ENCODE peak calls at places on chromosomes 13 and 19, in four cellular contexts. L is HEK293T, M is GM12878, O is HepG2. P is an unnamed sample.

GRCh38 chr13:51997641-51998330 is 13.5 kb downstream of the ATP7B start:
- DNase-seq in L (peak; percentile 51), M (no peak), O (peak; percentile 90), P (no peak)

GRCh38 chr19:2618611-2619010 is 83.9 kb downstream of the GNG7 start:
- DNase-seq in O (no peak), L (no peak), M (no peak), P (no peak)

GRCh38 chr13:106114981-106115554 is 420.4 kb downstream of the EFNB2 start:
- DNase-seq in M (no peak), L (no peak), O (no peak), P (no peak)

GRCh38 chr13:28463481-28463880 is 31.4 kb downstream of the FLT1 start:
- DNase-seq in M (no peak), L (no peak), O (no peak), P (no peak)

GRCh38 chr13:38264363-38265134 is 85.1 kb upstream of the UFM1 start:
- DNase-seq in L (no peak), M (no peak), O (no peak), P (no peak)

GRCh38 chr13:71316964-71317363 is 550.0 kb downstream of the DACH1 start:
- DNase-seq in O (no peak), M (no peak), L (no peak), P (no peak)

GRCh38 chr13:84607614-84608013 is 725.3 kb upstream of the SLITRK1 start:
- DNase-seq in L (no peak), O (no peak), M (no peak), P (no peak)

GRCh38 chr13:50085063-50085462 is 69.8 kb downstream of the KCNRG start:
- DNase-seq in O (peak; percentile 20), M (no peak), L (peak; percentile 13), P (no peak)

GRCh38 chr13:79309690-79310089 is 96.4 kb downstream of the RBM26 start:
- DNase-seq in O (no peak), M (no peak), L (no peak), P (no peak)

GRCh38 chr13:57631607-57632275 is at the start of gene PCDH17:
- DNase-seq in O (no peak), M (no peak), L (peak; percentile 19), P (no peak)

GRCh38 chr13:113428871-113429607 is 24.2 kb downstream of the ADPRHL1 start:
- DNase-seq in M (no peak), L (no peak), O (no peak), P (no peak)

GRCh38 chr19:21028969-21029268 is 8.5 kb downstream of the ZNF430 start:
- DNase-seq in O (no peak), M (no peak), L (no peak), P (no peak)

GRCh38 chr13:71118779-71119364 is 748.1 kb downstream of the DACH1 start:
- DNase-seq in M (no peak), O (no peak), L (no peak), P (no peak)

GRCh38 chr13:25625361-25625760 is 253.6 kb downstream of the ATP8A2 start:
- DNase-seq in M (no peak), L (no peak), O (no peak), P (no peak)

GRCh38 chr19:15836345-15836594 is 20.8 kb upstream of the OR10H1 start:
- DNase-seq in L (no peak), O (no peak), M (no peak), P (no peak)

GRCh38 chr19:7067716-7068115 is 1.8 kb upstream of the ZNF557 start:
- DNase-seq in O (no peak), L (no peak), M (no peak), P (no peak)

GRCh38 chr13:60411983-60412382 is 15.0 kb downstream of the TDRD3 start:
- DNase-seq in M (no peak), O (no peak), L (no peak), P (no peak)

GRCh38 chr13:19283836-19284235 is 102.2 kb upstream of the TUBA3C start:
- DNase-seq in M (no peak), L (no peak), O (no peak), P (no peak)

GRCh38 chr19:15248648-15249559 is 16.7 kb upstream of the EPHX3 start:
- DNase-seq in M (no peak), O (no peak), L (no peak), P (no peak)

GRCh38 chr19:5445071-5445470 is 10.1 kb upstream of the ZNRF4 start:
- DNase-seq in L (no peak), M (no peak), O (no peak), P (no peak)

GRCh38 chr13:32001392-32001768 is 30.2 kb upstream of the FRY start:
- DNase-seq in L (peak; percentile 48), O (peak; percentile 71), M (no peak), P (peak; percentile 10)

GRCh38 chr19:51271015-51271600 is 20.2 kb downstream of the SIGLECL1 start:
- DNase-seq in O (no peak), L (no peak), M (no peak), P (peak; percentile 28)

GRCh38 chr13:113493315-113493951 is 2.9 kb upstream of the DCUN1D2 start:
- DNase-seq in M (peak; percentile 16), L (peak; percentile 22), O (peak; percentile 90), P (no peak)

GRCh38 chr19:42199440-42200115 is 17.9 kb downstream of the DEDD2 start:
- DNase-seq in L (no peak), O (no peak), M (peak; percentile 68), P (peak; percentile 94)

GRCh38 chr13:20903164-20903475 is 574 bp upstream of the XPO4 start:
- DNase-seq in M (no peak), L (no peak), O (no peak), P (no peak)

GRCh38 chr19:6278740-6279619 is 795 bp downstream of the MLLT1 start:
- DNase-seq in O (no peak), L (no peak), M (no peak), P (peak; percentile 36)

GRCh38 chr13:19836472-19836871 is 27.0 kb downstream of the ZMYM5 start:
- DNase-seq in M (no peak), L (no peak), O (no peak), P (no peak)

GRCh38 chr19:53868091-53868891 is 608 bp downstream of the MYADM start:
- DNase-seq in O (peak; percentile 47), M (no peak), L (no peak), P (peak; percentile 58)

GRCh38 chr13:98142427-98143156 is at the start of gene FARP1:
- DNase-seq in L (peak; percentile 77), M (no peak), O (peak; percentile 62), P (peak; percentile 49)

GRCh38 chr13:98599502-98600328 is 22.8 kb upstream of the STK24 start:
- DNase-seq in L (no peak), O (peak; percentile 54), M (no peak), P (no peak)

GRCh38 chr19:41801031-41801430 is 4.6 kb downstream of the CEACAM3 start:
- DNase-seq in O (no peak), M (no peak), L (no peak), P (no peak)

GRCh38 chr19:30799854-30800755 is 427.9 kb downstream of the ZNF536 start:
- DNase-seq in L (peak; percentile 81), M (no peak), O (peak; percentile 3), P (peak; percentile 57)

GRCh38 chr19:56507446-56508281 is at the start of gene ZNF471:
- DNase-seq in O (no peak), L (peak; percentile 65), M (no peak), P (no peak)

GRCh38 chr19:7925171-7925837 is 631 bp downstream of the CTXN1 start:
- DNase-seq in M (no peak), L (peak; percentile 85), O (peak; percentile 64), P (peak; percentile 75)

GRCh38 chr19:872266-872951 is 12.9 kb downstream of the CFD start:
- DNase-seq in O (no peak), L (peak; percentile 76), M (peak; percentile 36), P (peak; percentile 76)

GRCh38 chr19:3463959-3464796 is 16.1 kb downstream of the SMIM24 start:
- DNase-seq in O (no peak), M (no peak), L (no peak), P (no peak)

GRCh38 chr13:112779856-112780604 is 90.2 kb downstream of the ATP11A start:
- DNase-seq in M (no peak), L (no peak), O (no peak), P (no peak)

GRCh38 chr19:7799640-7800355 is 30.2 kb upstream of the EVI5L start:
- DNase-seq in O (peak; percentile 60), M (no peak), L (peak; percentile 54), P (peak; percentile 64)

GRCh38 chr19:17045907-17046502 is 19.4 kb upstream of the CPAMD8 start:
- DNase-seq in M (no peak), L (no peak), O (no peak), P (no peak)

GRCh38 chr19:45499196-45500180 is 1.2 kb downstream of the PPM1N start:
- DNase-seq in M (no peak), O (no peak), L (peak; percentile 57), P (peak; percentile 72)
- TF ChIP-seq TARDBP in M (no peak), O (peak; percentile 23), L (no peak), P (no peak)

DNA sequence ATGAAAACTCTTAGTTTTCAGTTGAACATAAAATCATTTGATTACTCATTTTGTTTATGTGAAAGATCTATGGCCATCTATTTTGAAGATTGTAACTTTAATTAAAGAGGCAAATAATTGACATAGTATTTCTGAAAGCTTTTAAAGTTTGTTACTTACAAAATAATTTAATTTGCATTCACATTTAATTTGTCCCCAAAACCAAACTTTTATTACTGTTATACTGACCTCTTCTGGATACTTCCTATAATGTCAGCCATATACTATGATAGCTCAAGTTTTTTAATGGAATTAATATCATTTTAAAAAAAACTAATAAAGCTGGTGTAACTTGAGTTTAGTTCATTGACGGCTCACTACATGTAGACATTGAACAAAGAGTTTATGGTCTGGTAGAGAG is 4.9 kb upstream of the SGCG start:
- DNase-seq in O (no peak), L (no peak), M (no peak), P (no peak)
- TF ChIP-seq TARDBP in O (no peak), L (no peak), M (no peak), P (no peak)

GRCh38 chr19:43759515-43759914 is 4.8 kb upstream of the SMG9 start:
- DNase-seq in M (no peak), O (peak; percentile 23), L (no peak), P (peak; percentile 39)
- TF ChIP-seq TARDBP in M (no peak), O (no peak), L (no peak), P (no peak)

DNA sequence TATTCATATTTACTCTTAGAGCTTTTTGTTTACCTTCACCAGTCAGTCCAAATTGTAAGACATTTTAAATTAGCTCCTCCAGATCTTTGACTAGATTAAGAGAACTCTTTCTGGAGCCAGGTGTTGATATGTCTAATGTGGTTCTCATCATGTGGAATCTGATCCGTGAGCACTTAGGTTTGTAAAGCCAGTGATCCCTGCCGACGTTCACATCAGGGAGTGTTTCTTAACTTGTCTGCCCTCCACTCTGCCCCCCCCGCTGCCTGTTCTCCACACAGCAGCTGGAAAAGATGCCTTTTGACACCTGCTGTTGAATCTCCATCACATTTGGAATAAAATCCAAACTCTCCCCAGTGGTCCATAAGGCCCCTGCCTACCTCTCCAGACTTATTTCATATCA is 17.7 kb downstream of the METTL21C start:
- DNase-seq in L (no peak), M (no peak), O (no peak), P (no peak)
- TF ChIP-seq TARDBP in L (no peak), M (no peak), O (no peak), P (no peak)

GRCh38 chr19:35069706-35070105 is 28.2 kb downstream of the HPN start:
- DNase-seq in M (no peak), L (no peak), O (no peak), P (no peak)
- TF ChIP-seq TARDBP in M (no peak), L (no peak), O (no peak), P (no peak)

GRCh38 chr13:82636119-82636518 is 1246.2 kb downstream of the SLITRK1 start:
- DNase-seq in L (no peak), O (no peak), M (no peak), P (no peak)
- TF ChIP-seq TARDBP in L (no peak), O (no peak), M (no peak), P (no peak)